ENCODE peak calls at places on chromosomes 1 and 21, in four cellular contexts. One of them, this sample, is unnamed.

GRCh38 chr1:1833456-1833855 is 55.2 kb upstream of the NADK start:
- DNase-seq in IMR-90: no peak
- DNase-seq in neural progenitor cell: no peak
- DNase-seq in cardiac muscle cell: no peak
- DNase-seq in this sample: no peak

GRCh38 chr1:45824607-45825006 is 21.2 kb downstream of the MAST2 start:
- DNase-seq in IMR-90: no peak
- DNase-seq in neural progenitor cell: no peak
- DNase-seq in cardiac muscle cell: no peak
- DNase-seq in this sample: no peak

GRCh38 chr1:23422955-23423354 is 1.6 kb downstream of the TCEA3 start:
- DNase-seq in IMR-90: no peak
- DNase-seq in neural progenitor cell: no peak
- DNase-seq in cardiac muscle cell: no peak
- DNase-seq in this sample: no peak

GRCh38 chr1:169184812-169185211 is 78.3 kb downstream of the ATP1B1 start:
- DNase-seq in IMR-90: no peak
- DNase-seq in neural progenitor cell: peak
- DNase-seq in cardiac muscle cell: peak
- DNase-seq in this sample: no peak

GRCh38 chr1:66239834-66240233 is 294.1 kb upstream of the SGIP1 start:
- DNase-seq in IMR-90: no peak
- DNase-seq in neural progenitor cell: peak
- DNase-seq in cardiac muscle cell: no peak
- DNase-seq in this sample: no peak

GRCh38 chr1:156698995-156699394 is 6.4 kb downstream of the CRABP2 start:
- DNase-seq in IMR-90: no peak
- DNase-seq in neural progenitor cell: no peak
- DNase-seq in cardiac muscle cell: no peak
- DNase-seq in this sample: no peak

GRCh38 chr1:241722984-241723383 is 70.9 kb downstream of the WDR64 start:
- DNase-seq in IMR-90: no peak
- DNase-seq in neural progenitor cell: no peak
- DNase-seq in cardiac muscle cell: no peak
- DNase-seq in this sample: no peak

GRCh38 chr1:161044535-161044907 is 1.3 kb downstream of the USF1 start:
- DNase-seq in IMR-90: peak
- DNase-seq in neural progenitor cell: peak
- DNase-seq in cardiac muscle cell: no peak
- DNase-seq in this sample: no peak

GRCh38 chr1:52602328-52603300 is at the start of gene GPX7:
- DNase-seq in IMR-90: peak
- DNase-seq in neural progenitor cell: peak
- DNase-seq in cardiac muscle cell: peak
- DNase-seq in this sample: peak

GRCh38 chr1:229664133-229664689 is 38.2 kb downstream of the URB2 start:
- DNase-seq in IMR-90: peak
- DNase-seq in neural progenitor cell: no peak
- DNase-seq in cardiac muscle cell: no peak
- DNase-seq in this sample: no peak

GRCh38 chr1:27301582-27302199 is 20.3 kb upstream of the TMEM222 start:
- DNase-seq in IMR-90: no peak
- DNase-seq in neural progenitor cell: no peak
- DNase-seq in cardiac muscle cell: no peak
- DNase-seq in this sample: no peak

GRCh38 chr21:42646836-42647235 is 6.6 kb upstream of the PDE9A start:
- DNase-seq in IMR-90: no peak
- DNase-seq in neural progenitor cell: no peak
- DNase-seq in cardiac muscle cell: no peak
- DNase-seq in this sample: no peak

GRCh38 chr1:31861346-31861745 is 45.5 kb upstream of the SPOCD1 start:
- DNase-seq in IMR-90: no peak
- DNase-seq in neural progenitor cell: no peak
- DNase-seq in cardiac muscle cell: no peak
- DNase-seq in this sample: no peak

GRCh38 chr1:3510136-3510955 is 55.9 kb downstream of the ARHGEF16 start:
- DNase-seq in IMR-90: no peak
- DNase-seq in neural progenitor cell: no peak
- DNase-seq in cardiac muscle cell: no peak
- DNase-seq in this sample: no peak

GRCh38 chr1:67126974-67127373 is 7.8 kb downstream of the C1orf141 start:
- DNase-seq in IMR-90: no peak
- DNase-seq in neural progenitor cell: no peak
- DNase-seq in cardiac muscle cell: no peak
- DNase-seq in this sample: no peak

GRCh38 chr1:215052656-215053055 is 29.9 kb upstream of the KCNK2 start:
- DNase-seq in IMR-90: peak
- DNase-seq in neural progenitor cell: no peak
- DNase-seq in cardiac muscle cell: no peak
- DNase-seq in this sample: no peak

GRCh38 chr1:183205196-183205781 is 19.2 kb downstream of the LAMC2 start:
- DNase-seq in IMR-90: peak
- DNase-seq in neural progenitor cell: no peak
- DNase-seq in cardiac muscle cell: no peak
- DNase-seq in this sample: no peak

GRCh38 chr1:24896176-24896575 is 33.9 kb downstream of the RUNX3 start:
- DNase-seq in IMR-90: no peak
- DNase-seq in neural progenitor cell: no peak
- DNase-seq in cardiac muscle cell: no peak
- DNase-seq in this sample: peak

GRCh38 chr1:172845371-172845770 is 186.5 kb downstream of the FASLG start:
- DNase-seq in IMR-90: peak
- DNase-seq in neural progenitor cell: no peak
- DNase-seq in cardiac muscle cell: no peak
- DNase-seq in this sample: no peak

GRCh38 chr21:37268186-37268503 is 1.0 kb upstream of the VPS26C start:
- DNase-seq in IMR-90: no peak
- DNase-seq in neural progenitor cell: no peak
- DNase-seq in cardiac muscle cell: no peak
- DNase-seq in this sample: no peak

GRCh38 chr1:247332901-247333361 is 1.3 kb upstream of the ZNF496 start:
- DNase-seq in IMR-90: peak
- DNase-seq in neural progenitor cell: peak
- DNase-seq in cardiac muscle cell: peak
- DNase-seq in this sample: no peak

GRCh38 chr1:117512728-117513321 is 93.0 kb upstream of the TENT5C start:
- DNase-seq in IMR-90: peak
- DNase-seq in neural progenitor cell: peak
- DNase-seq in cardiac muscle cell: peak
- DNase-seq in this sample: no peak

GRCh38 chr1:193115629-193116227 is 6.1 kb upstream of the CDC73 start:
- DNase-seq in IMR-90: peak
- DNase-seq in neural progenitor cell: no peak
- DNase-seq in cardiac muscle cell: peak
- DNase-seq in this sample: no peak

GRCh38 chr1:171644805-171645483 is 7.5 kb downstream of the MYOC start:
- DNase-seq in IMR-90: peak
- DNase-seq in neural progenitor cell: peak
- DNase-seq in cardiac muscle cell: peak
- DNase-seq in this sample: peak

GRCh38 chr1:184792450-184792969 is 37.9 kb upstream of the EDEM3 start:
- DNase-seq in IMR-90: peak
- DNase-seq in neural progenitor cell: no peak
- DNase-seq in cardiac muscle cell: peak
- DNase-seq in this sample: peak

GRCh38 chr21:45332415-45332814 is 44.7 kb upstream of the POFUT2 start:
- DNase-seq in IMR-90: no peak
- DNase-seq in neural progenitor cell: no peak
- DNase-seq in cardiac muscle cell: no peak
- DNase-seq in this sample: no peak

GRCh38 chr1:58585591-58586151 is 8.6 kb upstream of the TACSTD2 start:
- DNase-seq in IMR-90: peak
- DNase-seq in neural progenitor cell: no peak
- DNase-seq in cardiac muscle cell: no peak
- DNase-seq in this sample: no peak

GRCh38 chr1:95113684-95114083 is 3.5 kb upstream of the TLCD4 start:
- DNase-seq in IMR-90: no peak
- DNase-seq in neural progenitor cell: no peak
- DNase-seq in cardiac muscle cell: no peak
- DNase-seq in this sample: no peak

GRCh38 chr1:228416217-228416971 is at the start of gene TRIM17:
- DNase-seq in IMR-90: no peak
- DNase-seq in neural progenitor cell: peak
- DNase-seq in cardiac muscle cell: peak
- DNase-seq in this sample: no peak

GRCh38 chr1:160247053-160247452 is 15.3 kb downstream of the DCAF8 start:
- DNase-seq in IMR-90: no peak
- DNase-seq in neural progenitor cell: no peak
- DNase-seq in cardiac muscle cell: no peak
- DNase-seq in this sample: no peak

GRCh38 chr1:110341146-110341871 is 2.1 kb downstream of the RBM15 start:
- DNase-seq in IMR-90: no peak
- DNase-seq in neural progenitor cell: no peak
- DNase-seq in cardiac muscle cell: no peak
- DNase-seq in this sample: no peak

GRCh38 chr1:173048629-173049326 is 2.0 kb downstream of the TNFSF18 start:
- DNase-seq in IMR-90: peak
- DNase-seq in neural progenitor cell: no peak
- DNase-seq in cardiac muscle cell: no peak
- DNase-seq in this sample: no peak

GRCh38 chr1:230943048-230943593 is 35.5 kb downstream of the TTC13 start:
- DNase-seq in IMR-90: no peak
- DNase-seq in neural progenitor cell: no peak
- DNase-seq in cardiac muscle cell: no peak
- DNase-seq in this sample: no peak

GRCh38 chr1:207500306-207500705 is 4.3 kb downstream of the CR1 start:
- DNase-seq in IMR-90: no peak
- DNase-seq in neural progenitor cell: no peak
- DNase-seq in cardiac muscle cell: no peak
- DNase-seq in this sample: no peak

GRCh38 chr1:246769306-246769705 is 45.1 kb downstream of the SCCPDH start:
- DNase-seq in IMR-90: peak
- DNase-seq in neural progenitor cell: no peak
- DNase-seq in cardiac muscle cell: no peak
- DNase-seq in this sample: peak

GRCh38 chr1:213448360-213448759 is 397.3 kb downstream of the RPS6KC1 start:
- DNase-seq in IMR-90: no peak
- DNase-seq in neural progenitor cell: no peak
- DNase-seq in cardiac muscle cell: no peak
- DNase-seq in this sample: no peak
- H3K4me3 ChIP-seq in IMR-90: no peak
- H3K4me3 ChIP-seq in neural progenitor cell: no peak
- H3K4me3 ChIP-seq in cardiac muscle cell: no peak
- H3K4me3 ChIP-seq in this sample: no peak

DNA sequence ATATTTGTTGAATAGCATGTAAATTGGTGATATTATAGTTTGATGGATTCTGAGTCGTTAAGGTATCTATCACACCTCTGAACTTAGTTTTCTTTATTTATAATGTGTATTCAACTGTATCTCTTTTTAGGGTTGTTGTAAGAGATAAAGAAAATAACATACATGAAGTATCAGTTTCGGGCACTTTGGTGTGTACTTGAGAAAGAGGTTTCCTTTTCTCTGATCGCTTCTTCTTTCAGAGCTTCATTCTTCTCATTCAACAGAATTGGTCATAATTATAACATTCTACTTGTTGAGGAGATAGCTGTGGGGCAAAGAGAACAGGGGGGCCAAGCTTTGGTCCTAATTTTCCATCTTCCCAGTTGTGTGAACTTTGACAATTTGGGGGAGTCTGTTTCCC is 508.0 kb downstream of the PLPP3 start:
- DNase-seq in IMR-90: no peak
- DNase-seq in neural progenitor cell: no peak
- DNase-seq in cardiac muscle cell: no peak
- DNase-seq in this sample: no peak
- H3K27ac ChIP-seq in IMR-90: no peak
- H3K27ac ChIP-seq in neural progenitor cell: no peak
- H3K27ac ChIP-seq in cardiac muscle cell: no peak
- H3K27ac ChIP-seq in this sample: peak

DNA sequence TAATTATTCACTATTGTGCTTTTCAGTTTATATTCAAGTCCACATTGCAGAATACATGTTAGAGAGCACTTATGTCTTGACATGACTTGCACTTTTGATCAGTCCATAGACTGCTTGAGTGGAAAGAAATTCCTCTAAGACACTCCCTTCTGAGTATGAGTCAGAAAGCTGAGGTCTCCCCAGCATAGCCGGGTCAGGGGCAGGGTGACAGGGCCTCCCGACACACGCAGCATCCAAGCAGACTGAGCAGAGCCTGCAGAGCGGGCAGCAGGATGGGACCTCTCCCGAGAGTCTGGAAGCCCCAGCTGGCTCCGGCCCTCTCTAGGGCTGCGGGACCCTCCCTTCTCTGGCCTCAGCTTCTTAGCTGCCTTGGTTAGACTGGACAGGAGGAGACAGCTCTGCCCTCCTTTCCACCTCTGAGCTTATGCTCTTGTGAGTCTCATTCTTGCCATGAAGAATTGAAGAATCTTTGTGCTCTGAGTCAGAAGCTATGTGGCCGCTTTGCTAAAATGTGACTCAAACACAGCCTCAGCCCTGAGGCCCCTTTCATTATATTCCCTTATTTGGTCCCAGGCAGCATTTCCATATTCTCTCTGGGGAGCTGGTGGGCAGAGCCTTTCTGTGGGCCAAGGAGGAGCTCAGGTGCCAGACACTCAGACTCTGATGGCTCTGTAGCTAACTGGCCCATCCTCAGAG is 11.2 kb upstream of the CAPN2 start:
- DNase-seq in IMR-90: peak
- DNase-seq in neural progenitor cell: no peak
- DNase-seq in cardiac muscle cell: no peak
- DNase-seq in this sample: no peak
- TF ChIP-seq CTCF in IMR-90: no peak
- TF ChIP-seq CTCF in neural progenitor cell: no peak
- TF ChIP-seq CTCF in cardiac muscle cell: no peak
- TF ChIP-seq CTCF in this sample: no peak

DNA sequence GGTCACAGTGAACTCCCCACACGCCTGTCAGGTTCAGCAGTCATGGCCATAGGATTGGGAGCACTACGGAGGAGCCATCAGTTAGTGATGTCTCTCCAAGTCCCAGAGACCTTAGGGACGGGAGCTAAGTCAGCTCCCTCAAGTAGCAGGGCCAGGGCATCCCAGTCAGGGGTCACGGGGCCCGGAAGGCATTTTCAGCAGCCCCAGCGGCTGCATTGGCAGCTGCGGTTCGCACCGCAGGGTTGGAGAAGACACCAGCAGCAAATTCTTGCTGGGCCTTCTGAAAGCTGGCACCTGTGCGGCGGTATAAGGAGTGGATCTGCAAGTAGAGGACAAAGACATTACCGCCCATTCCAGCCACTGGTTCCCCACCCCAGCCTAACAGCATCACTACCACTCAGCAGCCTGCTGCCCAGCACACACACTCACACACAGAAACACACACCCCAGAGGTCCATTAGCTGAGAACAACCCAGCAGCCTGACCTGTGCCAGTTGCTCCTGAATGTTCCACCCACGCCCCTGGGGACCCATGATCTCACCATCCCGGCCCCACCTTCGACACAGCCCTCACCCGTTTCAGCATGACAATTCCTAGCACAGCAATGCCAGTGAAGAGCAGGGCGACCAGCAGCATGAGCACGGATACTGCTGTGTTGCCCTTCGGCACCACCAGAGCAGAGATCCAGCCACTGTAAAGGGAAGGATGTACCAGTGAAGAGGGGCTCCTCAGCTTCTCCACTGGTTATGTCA is 994 bp upstream of the ENTREP3 start:
- DNase-seq in IMR-90: no peak
- DNase-seq in neural progenitor cell: no peak
- DNase-seq in cardiac muscle cell: no peak
- DNase-seq in this sample: no peak
- H3K4me3 ChIP-seq in IMR-90: peak
- H3K4me3 ChIP-seq in neural progenitor cell: no peak
- H3K4me3 ChIP-seq in cardiac muscle cell: no peak
- H3K4me3 ChIP-seq in this sample: peak

This sample was measured in ascending aorta.